ENCODE peak calls at places on chromosome 1, in six cellular contexts. One of them, this sample, is unnamed.
A peak's percentile ranks its signal among the peaks of the same experiment; 100 is the strongest.

GRCh38 chr1:21874328-21874727 is 62.3 kb downstream of the LDLRAD2 start:
- DNase-seq in MCF 10A: no peak
- DNase-seq in immature natural killer cell: no peak
- DNase-seq in activated T-cell treated with anti-CD3 and anti-CD28 coated beads, Interleukin-2, amount 50 U/mL, for 1 hour: no peak
- DNase-seq in foreskin fibroblast: no peak
- DNase-seq in astrocyte of the spinal cord: no peak
- DNase-seq in this sample: no peak

GRCh38 chr1:245969274-245969673 is 537.8 kb downstream of the SMYD3 start:
- DNase-seq in MCF 10A: no peak
- DNase-seq in immature natural killer cell: no peak
- DNase-seq in activated T-cell treated with anti-CD3 and anti-CD28 coated beads, Interleukin-2, amount 50 U/mL, for 1 hour: no peak
- DNase-seq in foreskin fibroblast: peak; percentile 95
- DNase-seq in astrocyte of the spinal cord: peak; percentile 95
- DNase-seq in this sample: no peak

GRCh38 chr1:18962121-18962721 is 5.7 kb upstream of the IFFO2 start:
- DNase-seq in MCF 10A: peak; percentile 35
- DNase-seq in immature natural killer cell: no peak
- DNase-seq in activated T-cell treated with anti-CD3 and anti-CD28 coated beads, Interleukin-2, amount 50 U/mL, for 1 hour: no peak
- DNase-seq in foreskin fibroblast: no peak
- DNase-seq in astrocyte of the spinal cord: no peak
- DNase-seq in this sample: no peak

GRCh38 chr1:21216835-21217811 is 40.4 kb upstream of the EIF4G3 start:
- DNase-seq in MCF 10A: peak; percentile 65
- DNase-seq in immature natural killer cell: peak; percentile 37
- DNase-seq in activated T-cell treated with anti-CD3 and anti-CD28 coated beads, Interleukin-2, amount 50 U/mL, for 1 hour: peak; percentile 70
- DNase-seq in foreskin fibroblast: peak; percentile 58
- DNase-seq in astrocyte of the spinal cord: peak; percentile 35
- DNase-seq in this sample: no peak

GRCh38 chr1:22930235-22930912 is 42.3 kb downstream of the LACTBL1 start:
- DNase-seq in MCF 10A: peak; percentile 68
- DNase-seq in immature natural killer cell: peak; percentile 6
- DNase-seq in activated T-cell treated with anti-CD3 and anti-CD28 coated beads, Interleukin-2, amount 50 U/mL, for 1 hour: peak; percentile 22
- DNase-seq in foreskin fibroblast: peak; percentile 65
- DNase-seq in astrocyte of the spinal cord: peak; percentile 24
- DNase-seq in this sample: peak; percentile 4

GRCh38 chr1:12048376-12048775 is 14.7 kb upstream of the TNFRSF8 start:
- DNase-seq in MCF 10A: no peak
- DNase-seq in immature natural killer cell: no peak
- DNase-seq in activated T-cell treated with anti-CD3 and anti-CD28 coated beads, Interleukin-2, amount 50 U/mL, for 1 hour: no peak
- DNase-seq in foreskin fibroblast: no peak
- DNase-seq in astrocyte of the spinal cord: no peak
- DNase-seq in this sample: no peak

GRCh38 chr1:207747627-207748492 is 4.0 kb upstream of the CD46 start:
- DNase-seq in MCF 10A: no peak
- DNase-seq in immature natural killer cell: no peak
- DNase-seq in activated T-cell treated with anti-CD3 and anti-CD28 coated beads, Interleukin-2, amount 50 U/mL, for 1 hour: no peak
- DNase-seq in foreskin fibroblast: no peak
- DNase-seq in astrocyte of the spinal cord: no peak
- DNase-seq in this sample: no peak

GRCh38 chr1:169694304-169694703 is 17.1 kb downstream of the SELL start:
- DNase-seq in MCF 10A: no peak
- DNase-seq in immature natural killer cell: peak; percentile 82
- DNase-seq in activated T-cell treated with anti-CD3 and anti-CD28 coated beads, Interleukin-2, amount 50 U/mL, for 1 hour: no peak
- DNase-seq in foreskin fibroblast: no peak
- DNase-seq in astrocyte of the spinal cord: no peak
- DNase-seq in this sample: no peak

GRCh38 chr1:17433261-17433660 is 6.2 kb downstream of the RCC2 start:
- DNase-seq in MCF 10A: no peak
- DNase-seq in immature natural killer cell: no peak
- DNase-seq in activated T-cell treated with anti-CD3 and anti-CD28 coated beads, Interleukin-2, amount 50 U/mL, for 1 hour: no peak
- DNase-seq in foreskin fibroblast: no peak
- DNase-seq in astrocyte of the spinal cord: no peak
- DNase-seq in this sample: no peak

GRCh38 chr1:166811691-166812090 is 27.6 kb upstream of the POGK start:
- DNase-seq in MCF 10A: no peak
- DNase-seq in immature natural killer cell: no peak
- DNase-seq in activated T-cell treated with anti-CD3 and anti-CD28 coated beads, Interleukin-2, amount 50 U/mL, for 1 hour: no peak
- DNase-seq in foreskin fibroblast: no peak
- DNase-seq in astrocyte of the spinal cord: peak; percentile 61
- DNase-seq in this sample: no peak

GRCh38 chr1:172654535-172654934 is 4.4 kb upstream of the FASLG start:
- DNase-seq in MCF 10A: peak; percentile 40
- DNase-seq in immature natural killer cell: no peak
- DNase-seq in activated T-cell treated with anti-CD3 and anti-CD28 coated beads, Interleukin-2, amount 50 U/mL, for 1 hour: no peak
- DNase-seq in foreskin fibroblast: peak; percentile 91
- DNase-seq in astrocyte of the spinal cord: peak; percentile 78
- DNase-seq in this sample: no peak

GRCh38 chr1:232830661-232831060 is 25.4 kb downstream of the MAP10 start:
- DNase-seq in MCF 10A: no peak
- DNase-seq in immature natural killer cell: no peak
- DNase-seq in activated T-cell treated with anti-CD3 and anti-CD28 coated beads, Interleukin-2, amount 50 U/mL, for 1 hour: no peak
- DNase-seq in foreskin fibroblast: no peak
- DNase-seq in astrocyte of the spinal cord: no peak
- DNase-seq in this sample: no peak

GRCh38 chr1:207867136-207868081 is 43.5 kb downstream of the CD34 start:
- DNase-seq in MCF 10A: no peak
- DNase-seq in immature natural killer cell: peak; percentile 48
- DNase-seq in activated T-cell treated with anti-CD3 and anti-CD28 coated beads, Interleukin-2, amount 50 U/mL, for 1 hour: peak; percentile 42
- DNase-seq in foreskin fibroblast: peak; percentile 34
- DNase-seq in astrocyte of the spinal cord: no peak
- DNase-seq in this sample: peak; percentile 60

GRCh38 chr1:55694297-55694696 is 479.1 kb upstream of the USP24 start:
- DNase-seq in MCF 10A: peak; percentile 16
- DNase-seq in immature natural killer cell: no peak
- DNase-seq in activated T-cell treated with anti-CD3 and anti-CD28 coated beads, Interleukin-2, amount 50 U/mL, for 1 hour: no peak
- DNase-seq in foreskin fibroblast: no peak
- DNase-seq in astrocyte of the spinal cord: no peak
- DNase-seq in this sample: no peak

GRCh38 chr1:7379445-7379971 is 391.6 kb upstream of the VAMP3 start:
- DNase-seq in MCF 10A: peak; percentile 66
- DNase-seq in immature natural killer cell: no peak
- DNase-seq in activated T-cell treated with anti-CD3 and anti-CD28 coated beads, Interleukin-2, amount 50 U/mL, for 1 hour: no peak
- DNase-seq in foreskin fibroblast: peak; percentile 82
- DNase-seq in astrocyte of the spinal cord: peak; percentile 85
- DNase-seq in this sample: no peak

GRCh38 chr1:221030121-221030649 is 150.9 kb downstream of the HLX start:
- DNase-seq in MCF 10A: no peak
- DNase-seq in immature natural killer cell: no peak
- DNase-seq in activated T-cell treated with anti-CD3 and anti-CD28 coated beads, Interleukin-2, amount 50 U/mL, for 1 hour: no peak
- DNase-seq in foreskin fibroblast: no peak
- DNase-seq in astrocyte of the spinal cord: no peak
- DNase-seq in this sample: no peak

GRCh38 chr1:207393610-207394009 is 60.5 kb upstream of the CR2 start:
- DNase-seq in MCF 10A: peak; percentile 93
- DNase-seq in immature natural killer cell: no peak
- DNase-seq in activated T-cell treated with anti-CD3 and anti-CD28 coated beads, Interleukin-2, amount 50 U/mL, for 1 hour: no peak
- DNase-seq in foreskin fibroblast: peak; percentile 95
- DNase-seq in astrocyte of the spinal cord: peak; percentile 87
- DNase-seq in this sample: no peak

This sample was measured in nucleus accumbens.